ENCODE peak calls at places on chromosomes 16 and 17, in four cellular contexts. X, R, D and A are unnamed samples.

GRCh38 chr16:85137323-85138072 is 25.2 kb upstream of the CIBAR2 start:
- DNase-seq in X (no peak), D (peak), R (peak), A (peak)

GRCh38 chr16:19898924-19899604 is 14.4 kb upstream of the GPRC5B start:
- DNase-seq in D (peak), X (no peak), R (peak), A (peak)

GRCh38 chr16:70646260-70647241 is at the start of gene IL34:
- DNase-seq in D (no peak), R (no peak), X (no peak), A (no peak)

GRCh38 chr16:22192261-22193133 is 13.6 kb upstream of the EEF2K start:
- DNase-seq in D (peak), X (no peak), R (no peak), A (peak)

GRCh38 chr16:46894011-46894672 is 10.0 kb downstream of the GPT2 start:
- DNase-seq in R (no peak), D (no peak), X (no peak), A (peak)

GRCh38 chr17:39963826-39964225 is 1.0 kb downstream of the GSDMA start:
- DNase-seq in R (no peak), D (no peak), X (no peak), A (no peak)

GRCh38 chr16:3157229-3158013 is 22.6 kb downstream of the ZNF213 start:
- DNase-seq in R (peak), X (no peak), D (peak), A (peak)

GRCh38 chr17:29155235-29155965 is 24.8 kb downstream of the MYO18A start:
- DNase-seq in R (peak), X (no peak), D (peak), A (peak)

GRCh38 chr17:49997773-49998703 is 3.0 kb upstream of the DLX3 start:
- DNase-seq in X (peak), R (peak), D (peak), A (peak)

GRCh38 chr17:50094753-50095616 is at the start of gene PDK2:
- DNase-seq in D (peak), X (peak), R (peak), A (peak)

GRCh38 chr17:39916918-39917317 is 1.5 kb downstream of the GSDMB start:
- DNase-seq in R (peak), D (peak), X (no peak), A (peak)

GRCh38 chr16:977096-977701 is 4.4 kb upstream of the SOX8 start:
- DNase-seq in X (no peak), D (no peak), R (no peak), A (no peak)

GRCh38 chr16:77330332-77331043 is 104.3 kb downstream of the ADAMTS18 start:
- DNase-seq in X (no peak), R (no peak), D (no peak), A (no peak)

GRCh38 chr17:27480699-27481098 is 24.5 kb downstream of the KSR1 start:
- DNase-seq in R (no peak), D (no peak), X (no peak), A (no peak)

GRCh38 chr17:7922499-7923289 is 6.6 kb upstream of the RNF227 start:
- DNase-seq in R (peak), X (no peak), D (no peak), A (peak)

GRCh38 chr17:83064021-83064731 is 15.2 kb upstream of the METRNL start:
- DNase-seq in R (no peak), D (no peak), X (no peak), A (no peak)

GRCh38 chr17:7839199-7839889 is 5.3 kb downstream of the KDM6B start:
- DNase-seq in D (no peak), X (no peak), R (no peak), A (no peak)

GRCh38 chr17:61420128-61420527 is 20.5 kb downstream of the TBX2 start:
- DNase-seq in X (no peak), R (no peak), D (no peak), A (no peak)

GRCh38 chr16:66199189-66199588 is 167.3 kb upstream of the CDH5 start:
- DNase-seq in D (no peak), X (no peak), R (no peak), A (peak)

GRCh38 chr17:63830904-63831491 is 3.5 kb upstream of the FTSJ3 start:
- DNase-seq in D (no peak), X (no peak), R (no peak), A (no peak)

GRCh38 chr16:22213236-22213635 is 7.2 kb downstream of the EEF2K start:
- DNase-seq in R (no peak), X (no peak), D (no peak), A (no peak)

GRCh38 chr17:63387941-63388340 is 58.2 kb downstream of the CYB561 start:
- DNase-seq in D (no peak), R (no peak), X (no peak), A (no peak)

GRCh38 chr17:45940826-45941225 is 46.5 kb downstream of the MAPT start:
- DNase-seq in X (no peak), R (no peak), D (no peak), A (no peak)

GRCh38 chr17:40129498-40129897 is 7.7 kb downstream of the MSL1 start:
- DNase-seq in D (no peak), X (no peak), R (no peak), A (no peak)

GRCh38 chr16:21125191-21125590 is 25.5 kb downstream of the DNAH3 start:
- DNase-seq in D (no peak), X (no peak), R (no peak), A (no peak)

GRCh38 chr17:47808830-47809480 is 12.6 kb downstream of the OSBPL7 start:
- DNase-seq in R (no peak), D (no peak), X (no peak), A (no peak)

GRCh38 chr16:22195445-22195694 is 10.7 kb upstream of the EEF2K start:
- DNase-seq in X (no peak), D (no peak), R (no peak), A (no peak)

GRCh38 chr16:30372037-30372712 is 1.9 kb upstream of the TBC1D10B start:
- DNase-seq in D (no peak), X (no peak), R (no peak), A (no peak)

GRCh38 chr17:26731005-26731921 is 562.7 kb upstream of the WSB1 start:
- DNase-seq in D (no peak), X (no peak), R (no peak), A (no peak)

GRCh38 chr16:12754824-12755543 is 48.7 kb downstream of the CPPED1 start:
- DNase-seq in R (no peak), D (no peak), X (no peak), A (no peak)

GRCh38 chr16:73878616-73879015 is 418.0 kb upstream of the PSMD7 start:
- DNase-seq in X (no peak), R (peak), D (peak), A (peak)

GRCh38 chr17:51152766-51153209 is 571 bp upstream of the NME1 start:
- DNase-seq in X (no peak), R (no peak), D (peak), A (peak)

GRCh38 chr16:11682655-11683096 is 14.4 kb downstream of the SNN start:
- DNase-seq in R (no peak), X (no peak), D (no peak), A (peak)

GRCh38 chr17:67566656-67567055 is 151.1 kb upstream of the NOL11 start:
- DNase-seq in X (no peak), D (no peak), R (no peak), A (no peak)
- TF ChIP-seq MAFK in X (no peak), D (no peak), R (no peak), A (no peak)

GRCh38 chr17:15398291-15398690 is 56.9 kb upstream of the TEKT3 start:
- DNase-seq in X (no peak), D (no peak), R (no peak), A (peak)
- TF ChIP-seq MAFK in X (no peak), D (no peak), R (no peak), A (no peak)

GRCh38 chr17:41133880-41134735 is 6.2 kb downstream of the KRTAP4-6 start:
- DNase-seq in R (no peak), D (no peak), X (no peak), A (peak)
- TF ChIP-seq MAFK in R (no peak), D (no peak), X (no peak), A (no peak)

GRCh38 chr17:71922439-71922838 is 198.4 kb upstream of the SOX9 start:
- DNase-seq in R (no peak), X (no peak), D (no peak), A (peak)
- TF ChIP-seq MAFK in R (no peak), X (no peak), D (no peak), A (no peak)

GRCh38 chr17:67746704-67747571 is 29.2 kb downstream of the NOL11 start:
- DNase-seq in R (no peak), D (no peak), X (no peak), A (no peak)

GRCh38 chr17:67753026-67753425 is 35.3 kb downstream of the NOL11 start:
- DNase-seq in D (no peak), X (no peak), R (no peak), A (no peak)

GRCh38 chr17:67750067-67750466 is 32.3 kb downstream of the NOL11 start:
- DNase-seq in R (no peak), D (no peak), X (no peak), A (no peak)

GRCh38 chr17:67754001-67754400 is 36.3 kb downstream of the NOL11 start:
- DNase-seq in D (no peak), X (no peak), R (no peak), A (no peak)

DNA sequence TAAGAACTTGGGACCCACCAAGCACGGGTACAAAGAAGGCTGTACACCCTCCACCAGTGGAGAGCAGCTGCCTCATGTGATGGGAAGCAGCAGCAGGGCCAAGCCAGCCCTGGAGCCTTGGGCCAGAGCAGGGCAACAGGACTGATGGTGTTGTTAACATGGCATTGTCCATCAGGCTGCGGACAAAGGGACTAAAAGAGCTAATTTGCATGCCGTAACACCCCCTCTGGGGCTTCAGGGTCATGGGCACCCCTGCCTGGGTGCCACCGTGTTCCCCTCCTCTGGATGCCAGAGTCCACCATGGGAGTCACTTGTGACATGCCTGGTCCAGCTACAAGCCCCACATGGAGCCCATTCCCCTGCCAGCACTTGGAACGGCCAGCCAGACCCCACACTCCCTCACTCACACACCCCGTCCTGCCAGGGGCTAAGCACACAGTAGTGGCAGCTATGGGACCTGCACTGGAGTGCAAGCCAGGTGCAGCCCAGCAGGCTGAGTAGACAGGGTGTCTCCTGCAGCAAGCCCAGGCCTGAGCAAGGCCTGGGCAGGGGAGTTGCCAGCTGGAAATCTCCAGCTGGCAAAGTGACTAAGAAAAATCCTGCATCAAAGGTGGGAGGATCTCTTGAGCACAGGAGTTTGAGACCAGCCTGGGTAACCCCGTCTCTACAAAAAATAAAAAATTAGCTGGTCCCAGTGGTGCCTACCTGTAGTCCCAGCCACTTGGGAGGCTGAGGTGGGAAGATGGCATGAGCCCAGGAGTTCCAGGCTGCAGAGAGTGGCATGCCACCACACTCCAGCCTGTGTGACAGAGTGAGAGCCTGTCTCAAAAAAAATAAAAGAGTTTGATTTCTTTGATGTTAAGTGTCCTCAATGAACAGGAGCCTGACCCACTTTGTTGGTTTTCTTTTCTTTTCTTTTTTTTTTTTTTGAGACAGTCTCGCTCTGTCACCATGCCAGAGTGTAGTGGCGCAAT is 33.7 kb downstream of the NOL11 start:
- DNase-seq in D (no peak), R (no peak), X (no peak), A (no peak)
- TF ChIP-seq MAFK in D (no peak), R (no peak), X (no peak), A (no peak)

DNA sequence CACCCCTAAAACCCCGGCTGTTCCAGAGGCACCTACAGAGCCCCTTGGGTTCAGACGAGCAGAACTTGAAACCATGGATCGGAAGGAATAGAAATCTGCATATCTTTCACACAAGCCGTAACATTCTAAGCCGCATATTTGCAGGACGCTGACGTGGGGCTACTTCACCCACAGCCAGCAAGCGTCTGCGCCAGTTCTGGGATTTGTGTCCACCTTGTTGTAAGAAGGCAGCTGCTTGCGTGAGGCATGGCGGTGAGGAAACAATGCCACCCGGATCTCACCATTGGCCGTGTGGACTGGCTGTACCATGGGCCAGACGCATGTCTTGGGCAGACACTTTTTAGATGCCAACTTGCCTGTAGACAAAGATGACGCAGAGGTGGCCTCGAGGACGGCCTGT is 34.5 kb downstream of the TNFRSF13B start:
- DNase-seq in D (no peak), X (no peak), R (no peak), A (no peak)
- TF ChIP-seq MAFK in D (no peak), X (no peak), R (no peak), A (no peak)

GRCh38 chr17:38687291-38687690 is 12.5 kb upstream of the EPOP start:
- DNase-seq in X (no peak), R (no peak), D (no peak), A (peak)
- TF ChIP-seq MAFK in X (no peak), R (no peak), D (no peak), A (no peak)

DNA sequence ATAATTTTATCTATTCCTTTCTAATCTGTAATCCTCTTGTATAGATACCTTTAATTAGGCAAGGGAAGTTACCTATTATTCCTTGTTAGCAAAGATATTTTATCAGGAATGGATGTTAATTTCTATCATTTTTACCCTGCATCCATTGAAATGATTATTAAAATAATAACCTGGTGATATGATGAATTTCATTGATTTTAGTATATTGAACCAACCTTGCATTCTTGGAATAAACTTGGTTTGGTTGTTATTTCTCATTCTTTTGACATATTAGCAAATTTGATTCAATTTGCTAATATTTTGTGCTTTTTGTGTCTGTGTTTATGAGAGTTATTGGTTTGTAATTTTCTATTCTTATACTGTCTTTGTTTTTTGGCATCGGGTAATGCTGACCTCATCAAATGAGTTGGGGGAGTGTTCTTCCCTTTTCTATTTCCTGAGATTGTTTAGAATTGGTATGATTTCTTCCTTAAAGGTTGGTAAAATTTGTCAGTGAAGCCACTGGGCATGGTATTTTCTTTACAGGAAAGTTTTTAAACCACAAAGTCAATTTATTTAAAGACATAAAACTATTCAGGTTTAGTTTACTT is 250.4 kb upstream of the PMFBP1 start:
- DNase-seq in D (no peak), X (no peak), R (no peak), A (no peak)
- TF ChIP-seq MAFK in D (peak), X (no peak), R (peak), A (peak)